ENCODE peak calls at places on chromosome 3, in ten cellular contexts. One of them, this sample, is unnamed.

GRCh38 chr3:71723452-71724170 is 1.6 kb downstream of the EIF4E3 start:
- DNase-seq in stimulated activated CD8-positive, alpha-beta memory T cell treated with anti-CD3 and anti-CD28 coated beads, Interleukin-12 subunit alpha, Interleukin-12 subunit beta, amount 100 ng/mL, for 4 hours: no peak
- DNase-seq in T-cell: peak
- DNase-seq in non-pigmented ciliary epithelial cell: no peak
- DNase-seq in HCEC 1CT: no peak
- DNase-seq in psoas muscle: no peak
- DNase-seq in SK-N-SH: no peak
- DNase-seq in astrocyte of the spinal cord: no peak
- DNase-seq in germinal center: no peak
- DNase-seq in activated CD4-positive, alpha-beta T cell treated with anti-CD3 and anti-CD28 coated beads for 48 hours: peak
- DNase-seq in this sample: no peak

GRCh38 chr3:123637131-123637530 is 52.3 kb upstream of the HACD2 start:
- DNase-seq in stimulated activated CD8-positive, alpha-beta memory T cell treated with anti-CD3 and anti-CD28 coated beads, Interleukin-12 subunit alpha, Interleukin-12 subunit beta, amount 100 ng/mL, for 4 hours: no peak
- DNase-seq in T-cell: no peak
- DNase-seq in non-pigmented ciliary epithelial cell: no peak
- DNase-seq in HCEC 1CT: no peak
- DNase-seq in psoas muscle: no peak
- DNase-seq in SK-N-SH: no peak
- DNase-seq in astrocyte of the spinal cord: no peak
- DNase-seq in germinal center: no peak
- DNase-seq in activated CD4-positive, alpha-beta T cell treated with anti-CD3 and anti-CD28 coated beads for 48 hours: no peak
- DNase-seq in this sample: no peak

GRCh38 chr3:177385831-177386301 is 188.6 kb upstream of the TBL1XR1 start:
- DNase-seq in stimulated activated CD8-positive, alpha-beta memory T cell treated with anti-CD3 and anti-CD28 coated beads, Interleukin-12 subunit alpha, Interleukin-12 subunit beta, amount 100 ng/mL, for 4 hours: no peak
- DNase-seq in T-cell: no peak
- DNase-seq in non-pigmented ciliary epithelial cell: peak
- DNase-seq in HCEC 1CT: peak
- DNase-seq in psoas muscle: no peak
- DNase-seq in SK-N-SH: no peak
- DNase-seq in astrocyte of the spinal cord: peak
- DNase-seq in germinal center: no peak
- DNase-seq in activated CD4-positive, alpha-beta T cell treated with anti-CD3 and anti-CD28 coated beads for 48 hours: no peak
- DNase-seq in this sample: peak

GRCh38 chr3:42780892-42781700 is 8.0 kb upstream of the CCDC13 start:
- DNase-seq in stimulated activated CD8-positive, alpha-beta memory T cell treated with anti-CD3 and anti-CD28 coated beads, Interleukin-12 subunit alpha, Interleukin-12 subunit beta, amount 100 ng/mL, for 4 hours: no peak
- DNase-seq in T-cell: no peak
- DNase-seq in non-pigmented ciliary epithelial cell: peak
- DNase-seq in HCEC 1CT: peak
- DNase-seq in psoas muscle: no peak
- DNase-seq in SK-N-SH: peak
- DNase-seq in astrocyte of the spinal cord: peak
- DNase-seq in germinal center: peak
- DNase-seq in activated CD4-positive, alpha-beta T cell treated with anti-CD3 and anti-CD28 coated beads for 48 hours: no peak
- DNase-seq in this sample: peak

GRCh38 chr3:15638193-15638890 is 36.8 kb downstream of the BTD start:
- DNase-seq in stimulated activated CD8-positive, alpha-beta memory T cell treated with anti-CD3 and anti-CD28 coated beads, Interleukin-12 subunit alpha, Interleukin-12 subunit beta, amount 100 ng/mL, for 4 hours: no peak
- DNase-seq in T-cell: no peak
- DNase-seq in non-pigmented ciliary epithelial cell: no peak
- DNase-seq in HCEC 1CT: peak
- DNase-seq in psoas muscle: no peak
- DNase-seq in SK-N-SH: no peak
- DNase-seq in astrocyte of the spinal cord: peak
- DNase-seq in germinal center: no peak
- DNase-seq in activated CD4-positive, alpha-beta T cell treated with anti-CD3 and anti-CD28 coated beads for 48 hours: no peak
- DNase-seq in this sample: no peak

GRCh38 chr3:124078978-124079911 is 87.3 kb upstream of the ROPN1 start:
- DNase-seq in stimulated activated CD8-positive, alpha-beta memory T cell treated with anti-CD3 and anti-CD28 coated beads, Interleukin-12 subunit alpha, Interleukin-12 subunit beta, amount 100 ng/mL, for 4 hours: no peak
- DNase-seq in T-cell: no peak
- DNase-seq in non-pigmented ciliary epithelial cell: no peak
- DNase-seq in HCEC 1CT: peak
- DNase-seq in psoas muscle: no peak
- DNase-seq in SK-N-SH: peak
- DNase-seq in astrocyte of the spinal cord: peak
- DNase-seq in germinal center: peak
- DNase-seq in activated CD4-positive, alpha-beta T cell treated with anti-CD3 and anti-CD28 coated beads for 48 hours: peak
- DNase-seq in this sample: peak

GRCh38 chr3:195895078-195895899 is 13.1 kb downstream of the TNK2 start:
- DNase-seq in stimulated activated CD8-positive, alpha-beta memory T cell treated with anti-CD3 and anti-CD28 coated beads, Interleukin-12 subunit alpha, Interleukin-12 subunit beta, amount 100 ng/mL, for 4 hours: peak
- DNase-seq in T-cell: peak
- DNase-seq in non-pigmented ciliary epithelial cell: no peak
- DNase-seq in HCEC 1CT: peak
- DNase-seq in psoas muscle: peak
- DNase-seq in SK-N-SH: peak
- DNase-seq in astrocyte of the spinal cord: no peak
- DNase-seq in germinal center: peak
- DNase-seq in activated CD4-positive, alpha-beta T cell treated with anti-CD3 and anti-CD28 coated beads for 48 hours: peak
- DNase-seq in this sample: peak

GRCh38 chr3:48405971-48406370 is 23.9 kb downstream of the PLXNB1 start:
- DNase-seq in stimulated activated CD8-positive, alpha-beta memory T cell treated with anti-CD3 and anti-CD28 coated beads, Interleukin-12 subunit alpha, Interleukin-12 subunit beta, amount 100 ng/mL, for 4 hours: no peak
- DNase-seq in T-cell: no peak
- DNase-seq in non-pigmented ciliary epithelial cell: no peak
- DNase-seq in HCEC 1CT: no peak
- DNase-seq in psoas muscle: no peak
- DNase-seq in SK-N-SH: no peak
- DNase-seq in astrocyte of the spinal cord: no peak
- DNase-seq in germinal center: no peak
- DNase-seq in activated CD4-positive, alpha-beta T cell treated with anti-CD3 and anti-CD28 coated beads for 48 hours: no peak
- DNase-seq in this sample: no peak

GRCh38 chr3:170869645-170870593 is at the start of gene RPL22L1:
- DNase-seq in stimulated activated CD8-positive, alpha-beta memory T cell treated with anti-CD3 and anti-CD28 coated beads, Interleukin-12 subunit alpha, Interleukin-12 subunit beta, amount 100 ng/mL, for 4 hours: peak
- DNase-seq in T-cell: peak
- DNase-seq in non-pigmented ciliary epithelial cell: peak
- DNase-seq in HCEC 1CT: peak
- DNase-seq in psoas muscle: peak
- DNase-seq in SK-N-SH: peak
- DNase-seq in astrocyte of the spinal cord: peak
- DNase-seq in germinal center: peak
- DNase-seq in activated CD4-positive, alpha-beta T cell treated with anti-CD3 and anti-CD28 coated beads for 48 hours: peak
- DNase-seq in this sample: peak

GRCh38 chr3:142990706-142991105 is 10.7 kb upstream of the U2SURP start:
- DNase-seq in stimulated activated CD8-positive, alpha-beta memory T cell treated with anti-CD3 and anti-CD28 coated beads, Interleukin-12 subunit alpha, Interleukin-12 subunit beta, amount 100 ng/mL, for 4 hours: no peak
- DNase-seq in T-cell: no peak
- DNase-seq in non-pigmented ciliary epithelial cell: no peak
- DNase-seq in HCEC 1CT: no peak
- DNase-seq in psoas muscle: no peak
- DNase-seq in SK-N-SH: no peak
- DNase-seq in astrocyte of the spinal cord: no peak
- DNase-seq in germinal center: no peak
- DNase-seq in activated CD4-positive, alpha-beta T cell treated with anti-CD3 and anti-CD28 coated beads for 48 hours: no peak
- DNase-seq in this sample: no peak

GRCh38 chr3:133644768-133645167 is 17.0 kb downstream of the TOPBP1 start:
- DNase-seq in stimulated activated CD8-positive, alpha-beta memory T cell treated with anti-CD3 and anti-CD28 coated beads, Interleukin-12 subunit alpha, Interleukin-12 subunit beta, amount 100 ng/mL, for 4 hours: no peak
- DNase-seq in T-cell: no peak
- DNase-seq in non-pigmented ciliary epithelial cell: peak
- DNase-seq in HCEC 1CT: peak
- DNase-seq in psoas muscle: no peak
- DNase-seq in SK-N-SH: no peak
- DNase-seq in astrocyte of the spinal cord: peak
- DNase-seq in germinal center: no peak
- DNase-seq in activated CD4-positive, alpha-beta T cell treated with anti-CD3 and anti-CD28 coated beads for 48 hours: no peak
- DNase-seq in this sample: peak

GRCh38 chr3:55183259-55183658 is 255.4 kb upstream of the LRTM1 start:
- DNase-seq in stimulated activated CD8-positive, alpha-beta memory T cell treated with anti-CD3 and anti-CD28 coated beads, Interleukin-12 subunit alpha, Interleukin-12 subunit beta, amount 100 ng/mL, for 4 hours: no peak
- DNase-seq in T-cell: no peak
- DNase-seq in non-pigmented ciliary epithelial cell: no peak
- DNase-seq in HCEC 1CT: no peak
- DNase-seq in psoas muscle: no peak
- DNase-seq in SK-N-SH: peak
- DNase-seq in astrocyte of the spinal cord: no peak
- DNase-seq in germinal center: no peak
- DNase-seq in activated CD4-positive, alpha-beta T cell treated with anti-CD3 and anti-CD28 coated beads for 48 hours: no peak
- DNase-seq in this sample: no peak

GRCh38 chr3:24020036-24020691 is 75.1 kb downstream of the NR1D2 start:
- DNase-seq in stimulated activated CD8-positive, alpha-beta memory T cell treated with anti-CD3 and anti-CD28 coated beads, Interleukin-12 subunit alpha, Interleukin-12 subunit beta, amount 100 ng/mL, for 4 hours: no peak
- DNase-seq in T-cell: no peak
- DNase-seq in non-pigmented ciliary epithelial cell: no peak
- DNase-seq in HCEC 1CT: no peak
- DNase-seq in psoas muscle: no peak
- DNase-seq in SK-N-SH: no peak
- DNase-seq in astrocyte of the spinal cord: no peak
- DNase-seq in germinal center: no peak
- DNase-seq in activated CD4-positive, alpha-beta T cell treated with anti-CD3 and anti-CD28 coated beads for 48 hours: no peak
- DNase-seq in this sample: no peak

GRCh38 chr3:8622873-8623725 is 21.5 kb downstream of the SSUH2 start:
- DNase-seq in stimulated activated CD8-positive, alpha-beta memory T cell treated with anti-CD3 and anti-CD28 coated beads, Interleukin-12 subunit alpha, Interleukin-12 subunit beta, amount 100 ng/mL, for 4 hours: no peak
- DNase-seq in T-cell: no peak
- DNase-seq in non-pigmented ciliary epithelial cell: no peak
- DNase-seq in HCEC 1CT: peak
- DNase-seq in psoas muscle: peak
- DNase-seq in SK-N-SH: peak
- DNase-seq in astrocyte of the spinal cord: peak
- DNase-seq in germinal center: peak
- DNase-seq in activated CD4-positive, alpha-beta T cell treated with anti-CD3 and anti-CD28 coated beads for 48 hours: peak
- DNase-seq in this sample: peak

GRCh38 chr3:109806929-109807328 is 469.6 kb upstream of the DPPA4 start:
- DNase-seq in stimulated activated CD8-positive, alpha-beta memory T cell treated with anti-CD3 and anti-CD28 coated beads, Interleukin-12 subunit alpha, Interleukin-12 subunit beta, amount 100 ng/mL, for 4 hours: peak
- DNase-seq in T-cell: peak
- DNase-seq in non-pigmented ciliary epithelial cell: peak
- DNase-seq in HCEC 1CT: peak
- DNase-seq in psoas muscle: no peak
- DNase-seq in SK-N-SH: no peak
- DNase-seq in astrocyte of the spinal cord: peak
- DNase-seq in germinal center: no peak
- DNase-seq in activated CD4-positive, alpha-beta T cell treated with anti-CD3 and anti-CD28 coated beads for 48 hours: peak
- DNase-seq in this sample: peak

GRCh38 chr3:122405015-122405414 is 10.8 kb downstream of the WDR5B start:
- DNase-seq in stimulated activated CD8-positive, alpha-beta memory T cell treated with anti-CD3 and anti-CD28 coated beads, Interleukin-12 subunit alpha, Interleukin-12 subunit beta, amount 100 ng/mL, for 4 hours: no peak
- DNase-seq in T-cell: no peak
- DNase-seq in non-pigmented ciliary epithelial cell: no peak
- DNase-seq in HCEC 1CT: no peak
- DNase-seq in psoas muscle: no peak
- DNase-seq in SK-N-SH: no peak
- DNase-seq in astrocyte of the spinal cord: no peak
- DNase-seq in germinal center: no peak
- DNase-seq in activated CD4-positive, alpha-beta T cell treated with anti-CD3 and anti-CD28 coated beads for 48 hours: no peak
- DNase-seq in this sample: no peak

GRCh38 chr3:197555281-197556261 is at the start of gene BDH1:
- DNase-seq in stimulated activated CD8-positive, alpha-beta memory T cell treated with anti-CD3 and anti-CD28 coated beads, Interleukin-12 subunit alpha, Interleukin-12 subunit beta, amount 100 ng/mL, for 4 hours: peak
- DNase-seq in T-cell: peak
- DNase-seq in non-pigmented ciliary epithelial cell: no peak
- DNase-seq in HCEC 1CT: peak
- DNase-seq in psoas muscle: peak
- DNase-seq in SK-N-SH: peak
- DNase-seq in astrocyte of the spinal cord: no peak
- DNase-seq in germinal center: peak
- DNase-seq in activated CD4-positive, alpha-beta T cell treated with anti-CD3 and anti-CD28 coated beads for 48 hours: peak
- DNase-seq in this sample: peak

GRCh38 chr3:71453319-71453718 is 130.2 kb downstream of the FOXP1 start:
- DNase-seq in stimulated activated CD8-positive, alpha-beta memory T cell treated with anti-CD3 and anti-CD28 coated beads, Interleukin-12 subunit alpha, Interleukin-12 subunit beta, amount 100 ng/mL, for 4 hours: no peak
- DNase-seq in T-cell: no peak
- DNase-seq in non-pigmented ciliary epithelial cell: no peak
- DNase-seq in HCEC 1CT: no peak
- DNase-seq in psoas muscle: no peak
- DNase-seq in SK-N-SH: no peak
- DNase-seq in astrocyte of the spinal cord: no peak
- DNase-seq in germinal center: no peak
- DNase-seq in activated CD4-positive, alpha-beta T cell treated with anti-CD3 and anti-CD28 coated beads for 48 hours: no peak
- DNase-seq in this sample: no peak

GRCh38 chr3:132783152-132783551 is 60.9 kb upstream of the NPHP3 start:
- DNase-seq in stimulated activated CD8-positive, alpha-beta memory T cell treated with anti-CD3 and anti-CD28 coated beads, Interleukin-12 subunit alpha, Interleukin-12 subunit beta, amount 100 ng/mL, for 4 hours: no peak
- DNase-seq in T-cell: no peak
- DNase-seq in non-pigmented ciliary epithelial cell: no peak
- DNase-seq in HCEC 1CT: no peak
- DNase-seq in psoas muscle: no peak
- DNase-seq in SK-N-SH: no peak
- DNase-seq in astrocyte of the spinal cord: peak
- DNase-seq in germinal center: no peak
- DNase-seq in activated CD4-positive, alpha-beta T cell treated with anti-CD3 and anti-CD28 coated beads for 48 hours: no peak
- DNase-seq in this sample: peak

GRCh38 chr3:31729573-31729972 is 196.8 kb downstream of the STT3B start:
- DNase-seq in stimulated activated CD8-positive, alpha-beta memory T cell treated with anti-CD3 and anti-CD28 coated beads, Interleukin-12 subunit alpha, Interleukin-12 subunit beta, amount 100 ng/mL, for 4 hours: no peak
- DNase-seq in T-cell: no peak
- DNase-seq in non-pigmented ciliary epithelial cell: no peak
- DNase-seq in HCEC 1CT: no peak
- DNase-seq in psoas muscle: no peak
- DNase-seq in SK-N-SH: no peak
- DNase-seq in astrocyte of the spinal cord: no peak
- DNase-seq in germinal center: no peak
- DNase-seq in activated CD4-positive, alpha-beta T cell treated with anti-CD3 and anti-CD28 coated beads for 48 hours: no peak
- DNase-seq in this sample: no peak

GRCh38 chr3:122919291-122919610 is 108.3 kb downstream of the SEMA5B start:
- DNase-seq in stimulated activated CD8-positive, alpha-beta memory T cell treated with anti-CD3 and anti-CD28 coated beads, Interleukin-12 subunit alpha, Interleukin-12 subunit beta, amount 100 ng/mL, for 4 hours: no peak
- DNase-seq in T-cell: no peak
- DNase-seq in non-pigmented ciliary epithelial cell: no peak
- DNase-seq in HCEC 1CT: no peak
- DNase-seq in psoas muscle: no peak
- DNase-seq in SK-N-SH: no peak
- DNase-seq in astrocyte of the spinal cord: no peak
- DNase-seq in germinal center: no peak
- DNase-seq in activated CD4-positive, alpha-beta T cell treated with anti-CD3 and anti-CD28 coated beads for 48 hours: no peak
- DNase-seq in this sample: no peak

GRCh38 chr3:101521251-101521701 is 8.3 kb upstream of the SENP7 start:
- DNase-seq in stimulated activated CD8-positive, alpha-beta memory T cell treated with anti-CD3 and anti-CD28 coated beads, Interleukin-12 subunit alpha, Interleukin-12 subunit beta, amount 100 ng/mL, for 4 hours: no peak
- DNase-seq in T-cell: no peak
- DNase-seq in non-pigmented ciliary epithelial cell: no peak
- DNase-seq in HCEC 1CT: no peak
- DNase-seq in psoas muscle: no peak
- DNase-seq in SK-N-SH: no peak
- DNase-seq in astrocyte of the spinal cord: no peak
- DNase-seq in germinal center: no peak
- DNase-seq in activated CD4-positive, alpha-beta T cell treated with anti-CD3 and anti-CD28 coated beads for 48 hours: no peak
- DNase-seq in this sample: no peak

GRCh38 chr3:139732729-139733128 is 55.0 kb upstream of the NMNAT3 start:
- DNase-seq in stimulated activated CD8-positive, alpha-beta memory T cell treated with anti-CD3 and anti-CD28 coated beads, Interleukin-12 subunit alpha, Interleukin-12 subunit beta, amount 100 ng/mL, for 4 hours: no peak
- DNase-seq in T-cell: no peak
- DNase-seq in non-pigmented ciliary epithelial cell: no peak
- DNase-seq in HCEC 1CT: no peak
- DNase-seq in psoas muscle: no peak
- DNase-seq in SK-N-SH: no peak
- DNase-seq in astrocyte of the spinal cord: no peak
- DNase-seq in germinal center: no peak
- DNase-seq in activated CD4-positive, alpha-beta T cell treated with anti-CD3 and anti-CD28 coated beads for 48 hours: no peak
- DNase-seq in this sample: no peak

GRCh38 chr3:190862209-190863118 is at the start of gene GMNC:
- DNase-seq in stimulated activated CD8-positive, alpha-beta memory T cell treated with anti-CD3 and anti-CD28 coated beads, Interleukin-12 subunit alpha, Interleukin-12 subunit beta, amount 100 ng/mL, for 4 hours: no peak
- DNase-seq in T-cell: no peak
- DNase-seq in non-pigmented ciliary epithelial cell: no peak
- DNase-seq in HCEC 1CT: peak
- DNase-seq in psoas muscle: peak
- DNase-seq in SK-N-SH: peak
- DNase-seq in astrocyte of the spinal cord: peak
- DNase-seq in germinal center: peak
- DNase-seq in activated CD4-positive, alpha-beta T cell treated with anti-CD3 and anti-CD28 coated beads for 48 hours: peak
- DNase-seq in this sample: peak

GRCh38 chr3:49026536-49026935 is 2.7 kb downstream of the IMPDH2 start:
- DNase-seq in stimulated activated CD8-positive, alpha-beta memory T cell treated with anti-CD3 and anti-CD28 coated beads, Interleukin-12 subunit alpha, Interleukin-12 subunit beta, amount 100 ng/mL, for 4 hours: no peak
- DNase-seq in T-cell: no peak
- DNase-seq in non-pigmented ciliary epithelial cell: no peak
- DNase-seq in HCEC 1CT: no peak
- DNase-seq in psoas muscle: no peak
- DNase-seq in SK-N-SH: no peak
- DNase-seq in astrocyte of the spinal cord: no peak
- DNase-seq in germinal center: no peak
- DNase-seq in activated CD4-positive, alpha-beta T cell treated with anti-CD3 and anti-CD28 coated beads for 48 hours: no peak
- DNase-seq in this sample: no peak

GRCh38 chr3:131363275-131363674 is 18.3 kb upstream of the NUDT16 start:
- DNase-seq in stimulated activated CD8-positive, alpha-beta memory T cell treated with anti-CD3 and anti-CD28 coated beads, Interleukin-12 subunit alpha, Interleukin-12 subunit beta, amount 100 ng/mL, for 4 hours: no peak
- DNase-seq in T-cell: no peak
- DNase-seq in non-pigmented ciliary epithelial cell: no peak
- DNase-seq in HCEC 1CT: no peak
- DNase-seq in psoas muscle: no peak
- DNase-seq in SK-N-SH: no peak
- DNase-seq in astrocyte of the spinal cord: no peak
- DNase-seq in germinal center: no peak
- DNase-seq in activated CD4-positive, alpha-beta T cell treated with anti-CD3 and anti-CD28 coated beads for 48 hours: no peak
- DNase-seq in this sample: no peak

GRCh38 chr3:99505200-99505599 is 133.2 kb upstream of the COL8A1 start:
- DNase-seq in stimulated activated CD8-positive, alpha-beta memory T cell treated with anti-CD3 and anti-CD28 coated beads, Interleukin-12 subunit alpha, Interleukin-12 subunit beta, amount 100 ng/mL, for 4 hours: no peak
- DNase-seq in T-cell: no peak
- DNase-seq in non-pigmented ciliary epithelial cell: no peak
- DNase-seq in HCEC 1CT: no peak
- DNase-seq in psoas muscle: no peak
- DNase-seq in SK-N-SH: no peak
- DNase-seq in astrocyte of the spinal cord: no peak
- DNase-seq in germinal center: no peak
- DNase-seq in activated CD4-positive, alpha-beta T cell treated with anti-CD3 and anti-CD28 coated beads for 48 hours: no peak
- DNase-seq in this sample: peak

GRCh38 chr3:32371466-32372212 is 20.0 kb upstream of the CMTM7 start:
- DNase-seq in stimulated activated CD8-positive, alpha-beta memory T cell treated with anti-CD3 and anti-CD28 coated beads, Interleukin-12 subunit alpha, Interleukin-12 subunit beta, amount 100 ng/mL, for 4 hours: no peak
- DNase-seq in T-cell: no peak
- DNase-seq in non-pigmented ciliary epithelial cell: no peak
- DNase-seq in HCEC 1CT: no peak
- DNase-seq in psoas muscle: no peak
- DNase-seq in SK-N-SH: no peak
- DNase-seq in astrocyte of the spinal cord: no peak
- DNase-seq in germinal center: no peak
- DNase-seq in activated CD4-positive, alpha-beta T cell treated with anti-CD3 and anti-CD28 coated beads for 48 hours: no peak
- DNase-seq in this sample: no peak